ENCODE peak calls at places on chromosomes 11 and 22, in eight cellular contexts. W is suprapubic skin, N is BJ, U is HEK293T, F is germinal center, P is frontal cortex, A is adipocyte, J is EL. D is an unnamed sample.

GRCh38 chr11:116173946-116174911 is 598.6 kb downstream of the BUD13 start:
- DNase-seq in W (no peak), N (no peak), U (no peak), F (no peak), P (no peak), A (no peak), J (no peak), D (no peak)

GRCh38 chr11:47244664-47245350 is 3.8 kb downstream of the ACP2 start:
- DNase-seq in W (no peak), N (no peak), U (no peak), F (no peak), P (no peak), A (no peak), J (no peak), D (no peak)

GRCh38 chr22:20523118-20523983 is 15.9 kb downstream of the MED15 start:
- DNase-seq in W (no peak), N (no peak), U (peak; percentile 6), F (no peak), P (no peak), A (peak; percentile 58), J (peak; percentile 81), D (peak; percentile 85)

GRCh38 chr11:126394036-126394435 is 38.5 kb downstream of the ST3GAL4 start:
- DNase-seq in W (no peak), N (no peak), U (no peak), F (no peak), P (no peak), A (no peak), J (no peak), D (no peak)

GRCh38 chr11:48018561-48019229 is 38.3 kb downstream of the PTPRJ start:
- DNase-seq in W (no peak), N (no peak), U (no peak), F (no peak), P (no peak), A (no peak), J (no peak), D (no peak)

GRCh38 chr11:47355283-47356128 is 3.0 kb upstream of the MYBPC3 start:
- DNase-seq in W (peak; percentile 97), N (peak; percentile 36), U (peak; percentile 89), F (no peak), P (peak; percentile 89), A (peak; percentile 97), J (peak; percentile 91), D (peak; percentile 97)

GRCh38 chr22:23036684-23037428 is 33.5 kb upstream of the GNAZ start:
- DNase-seq in W (no peak), N (peak; percentile 10), U (no peak), F (peak; percentile 21), P (no peak), A (peak; percentile 23), J (peak; percentile 84), D (peak; percentile 87)

GRCh38 chr11:125093502-125093901 is 17.9 kb downstream of the TMEM218 start:
- DNase-seq in W (no peak), N (no peak), U (no peak), F (no peak), P (no peak), A (no peak), J (no peak), D (no peak)

GRCh38 chr11:20035701-20036601 is 124.3 kb downstream of the DBX1 start:
- DNase-seq in W (no peak), N (peak; percentile 35), U (no peak), F (no peak), P (peak; percentile 29), A (peak; percentile 69), J (peak; percentile 88), D (peak; percentile 92)

GRCh38 chr11:17861036-17861755 is 126.6 kb downstream of the KCNC1 start:
- DNase-seq in W (no peak), N (no peak), U (no peak), F (no peak), P (no peak), A (no peak), J (no peak), D (peak; percentile 8)

GRCh38 chr11:77547863-77548551 is 41.7 kb upstream of the AQP11 start:
- DNase-seq in W (no peak), N (no peak), U (peak; percentile 62), F (peak; percentile 33), P (peak; percentile 55), A (peak; percentile 89), J (peak; percentile 65), D (peak; percentile 86)